ENCODE peak calls at places on chromosomes 13 and 19, in eight cellular contexts. S, B, P, W, V, C, A and J are unnamed samples.

GRCh38 chr13:51764184-51765141 is 39.5 kb downstream of the DHRS12 start:
- DNase-seq in S (peak; percentile 79), B (peak; percentile 58), P (peak; percentile 49), W (peak; percentile 10), V (no peak), C (peak; percentile 52), A (no peak), J (peak; percentile 28)

GRCh38 chr13:40102854-40103253 is 447.4 kb downstream of the COG6 start:
- DNase-seq in S (no peak), B (no peak), P (no peak), W (no peak), V (no peak), C (peak; percentile 87), A (no peak), J (peak; percentile 56)

GRCh38 chr13:114313061-114313860 is 1.0 kb upstream of the CHAMP1 start:
- DNase-seq in S (peak; percentile 37), B (no peak), P (no peak), W (no peak), V (no peak), C (peak; percentile 17), A (no peak), J (no peak)

GRCh38 chr13:72495681-72496080 is 231.7 kb downstream of the MZT1 start:
- DNase-seq in S (no peak), B (no peak), P (no peak), W (no peak), V (no peak), C (no peak), A (no peak), J (no peak)

GRCh38 chr19:1481893-1482360 is 2.9 kb upstream of the C19orf25 start:
- DNase-seq in S (no peak), B (no peak), P (no peak), W (no peak), V (no peak), C (no peak), A (no peak), J (no peak)

GRCh38 chr19:12933287-12934072 is at the start of gene FARSA:
- DNase-seq in S (peak; percentile 93), B (peak; percentile 94), P (peak; percentile 77), W (peak; percentile 95), V (peak; percentile 65), C (peak; percentile 84), A (peak; percentile 86), J (no peak)

GRCh38 chr19:48443262-48443661 is 2.5 kb upstream of the GRWD1 start:
- DNase-seq in S (no peak), B (no peak), P (no peak), W (no peak), V (no peak), C (no peak), A (no peak), J (no peak)

GRCh38 chr19:51726049-51726448 is 2.3 kb upstream of the HAS1 start:
- DNase-seq in S (no peak), B (no peak), P (peak; percentile 60), W (no peak), V (no peak), C (no peak), A (no peak), J (peak; percentile 63)

GRCh38 chr19:11164879-11165406 is 9.4 kb upstream of the SPC24 start:
- DNase-seq in S (no peak), B (peak; percentile 58), P (peak; percentile 92), W (peak; percentile 85), V (no peak), C (no peak), A (no peak), J (peak; percentile 88)

GRCh38 chr19:55673465-55673864 is 1.6 kb upstream of the EPN1 start:
- DNase-seq in S (no peak), B (no peak), P (no peak), W (no peak), V (no peak), C (no peak), A (no peak), J (no peak)